ENCODE peak calls at places on chromosomes 1 and 21, in four cellular contexts. One of them, this sample, is unnamed.
A peak's percentile ranks its signal among the peaks of the same experiment; 100 is the strongest.

GRCh38 chr1:109193653-109194590 is 19.8 kb upstream of the SARS1 start:
- DNase-seq in CD8-positive, alpha-beta T cell: peak; percentile 51
- DNase-seq in left ventricle myocardium inferior: no peak
- DNase-seq in cardiac muscle cell: no peak
- DNase-seq in this sample: no peak

GRCh38 chr1:226569879-226570547 is 21.4 kb downstream of the STUM start:
- DNase-seq in CD8-positive, alpha-beta T cell: peak; percentile 36
- DNase-seq in left ventricle myocardium inferior: no peak
- DNase-seq in cardiac muscle cell: peak; percentile 61
- DNase-seq in this sample: no peak

GRCh38 chr1:223496883-223497282 is 103.7 kb downstream of the CCDC185 start:
- DNase-seq in CD8-positive, alpha-beta T cell: no peak
- DNase-seq in left ventricle myocardium inferior: no peak
- DNase-seq in cardiac muscle cell: no peak
- DNase-seq in this sample: no peak

GRCh38 chr1:31064115-31064514 is 1.4 kb downstream of the PUM1 start:
- DNase-seq in CD8-positive, alpha-beta T cell: no peak
- DNase-seq in left ventricle myocardium inferior: no peak
- DNase-seq in cardiac muscle cell: no peak
- DNase-seq in this sample: no peak

GRCh38 chr1:166479052-166479631 is 312.3 kb upstream of the FAM78B start:
- DNase-seq in CD8-positive, alpha-beta T cell: peak; percentile 37
- DNase-seq in left ventricle myocardium inferior: peak; percentile 21
- DNase-seq in cardiac muscle cell: peak; percentile 68
- DNase-seq in this sample: peak; percentile 41

GRCh38 chr1:73205294-73205973 is 923.1 kb upstream of the NEGR1 start:
- DNase-seq in CD8-positive, alpha-beta T cell: no peak
- DNase-seq in left ventricle myocardium inferior: no peak
- DNase-seq in cardiac muscle cell: peak; percentile 5
- DNase-seq in this sample: no peak

GRCh38 chr1:111904478-111905218 is 84.8 kb downstream of the KCND3 start:
- DNase-seq in CD8-positive, alpha-beta T cell: no peak
- DNase-seq in left ventricle myocardium inferior: peak; percentile 38
- DNase-seq in cardiac muscle cell: peak; percentile 59
- DNase-seq in this sample: no peak

GRCh38 chr1:201732351-201732750 is 96.6 kb upstream of the IPO9 start:
- DNase-seq in CD8-positive, alpha-beta T cell: no peak
- DNase-seq in left ventricle myocardium inferior: no peak
- DNase-seq in cardiac muscle cell: peak; percentile 66
- DNase-seq in this sample: no peak

GRCh38 chr21:17613242-17613676 is 558 bp upstream of the BTG3 start:
- DNase-seq in CD8-positive, alpha-beta T cell: no peak
- DNase-seq in left ventricle myocardium inferior: no peak
- DNase-seq in cardiac muscle cell: no peak
- DNase-seq in this sample: no peak

GRCh38 chr1:176196728-176197127 is 10.4 kb downstream of the COP1 start:
- DNase-seq in CD8-positive, alpha-beta T cell: no peak
- DNase-seq in left ventricle myocardium inferior: no peak
- DNase-seq in cardiac muscle cell: no peak
- DNase-seq in this sample: no peak

GRCh38 chr1:12587981-12588620 is 29.9 kb downstream of the DHRS3 start:
- DNase-seq in CD8-positive, alpha-beta T cell: no peak
- DNase-seq in left ventricle myocardium inferior: no peak
- DNase-seq in cardiac muscle cell: no peak
- DNase-seq in this sample: no peak

GRCh38 chr1:61563611-61564010 is 161.3 kb downstream of the TM2D1 start:
- DNase-seq in CD8-positive, alpha-beta T cell: no peak
- DNase-seq in left ventricle myocardium inferior: no peak
- DNase-seq in cardiac muscle cell: no peak
- DNase-seq in this sample: no peak

GRCh38 chr1:215425135-215425534 is 142.0 kb upstream of the KCTD3 start:
- DNase-seq in CD8-positive, alpha-beta T cell: no peak
- DNase-seq in left ventricle myocardium inferior: no peak
- DNase-seq in cardiac muscle cell: no peak
- DNase-seq in this sample: no peak

GRCh38 chr1:227780101-227781044 is 35.1 kb upstream of the PRSS38 start:
- DNase-seq in CD8-positive, alpha-beta T cell: no peak
- DNase-seq in left ventricle myocardium inferior: no peak
- DNase-seq in cardiac muscle cell: no peak
- DNase-seq in this sample: no peak

GRCh38 chr1:94514095-94514727 is 27.3 kb downstream of the F3 start:
- DNase-seq in CD8-positive, alpha-beta T cell: no peak
- DNase-seq in left ventricle myocardium inferior: no peak
- DNase-seq in cardiac muscle cell: peak; percentile 65
- DNase-seq in this sample: no peak

GRCh38 chr1:54777431-54777830 is 13.1 kb upstream of the PARS2 start:
- DNase-seq in CD8-positive, alpha-beta T cell: no peak
- DNase-seq in left ventricle myocardium inferior: no peak
- DNase-seq in cardiac muscle cell: no peak
- DNase-seq in this sample: no peak

GRCh38 chr1:214135886-214136285 is 145.1 kb upstream of the SMYD2 start:
- DNase-seq in CD8-positive, alpha-beta T cell: no peak
- DNase-seq in left ventricle myocardium inferior: no peak
- DNase-seq in cardiac muscle cell: no peak
- DNase-seq in this sample: no peak

GRCh38 chr1:66168919-66169725 is 364.8 kb upstream of the SGIP1 start:
- DNase-seq in CD8-positive, alpha-beta T cell: peak; percentile 5
- DNase-seq in left ventricle myocardium inferior: no peak
- DNase-seq in cardiac muscle cell: peak; percentile 18
- DNase-seq in this sample: no peak

GRCh38 chr21:27647401-27647800 is 680.5 kb upstream of the ADAMTS5 start:
- DNase-seq in CD8-positive, alpha-beta T cell: no peak
- DNase-seq in left ventricle myocardium inferior: no peak
- DNase-seq in cardiac muscle cell: no peak
- DNase-seq in this sample: no peak

GRCh38 chr1:33985656-33986055 is 121.8 kb downstream of the HMGB4 start:
- DNase-seq in CD8-positive, alpha-beta T cell: no peak
- DNase-seq in left ventricle myocardium inferior: no peak
- DNase-seq in cardiac muscle cell: no peak
- DNase-seq in this sample: no peak

GRCh38 chr21:36747114-36747814 is 48.3 kb downstream of the SIM2 start:
- DNase-seq in CD8-positive, alpha-beta T cell: no peak
- DNase-seq in left ventricle myocardium inferior: peak; percentile 23
- DNase-seq in cardiac muscle cell: peak; percentile 1
- DNase-seq in this sample: no peak

GRCh38 chr1:21622466-21623315 is 46.5 kb downstream of the RAP1GAP start:
- DNase-seq in CD8-positive, alpha-beta T cell: peak; percentile 31
- DNase-seq in left ventricle myocardium inferior: peak; percentile 23
- DNase-seq in cardiac muscle cell: peak; percentile 86
- DNase-seq in this sample: peak; percentile 2

GRCh38 chr1:21623411-21623961 is 45.7 kb downstream of the RAP1GAP start:
- DNase-seq in CD8-positive, alpha-beta T cell: no peak
- DNase-seq in left ventricle myocardium inferior: no peak
- DNase-seq in cardiac muscle cell: no peak
- DNase-seq in this sample: no peak

GRCh38 chr1:21620461-21620860 is 48.7 kb downstream of the RAP1GAP start:
- DNase-seq in CD8-positive, alpha-beta T cell: no peak
- DNase-seq in left ventricle myocardium inferior: no peak
- DNase-seq in cardiac muscle cell: no peak
- DNase-seq in this sample: no peak

GRCh38 chr1:21621051-21621450 is 48.1 kb downstream of the RAP1GAP start:
- DNase-seq in CD8-positive, alpha-beta T cell: no peak
- DNase-seq in left ventricle myocardium inferior: no peak
- DNase-seq in cardiac muscle cell: no peak
- DNase-seq in this sample: no peak

DNA sequence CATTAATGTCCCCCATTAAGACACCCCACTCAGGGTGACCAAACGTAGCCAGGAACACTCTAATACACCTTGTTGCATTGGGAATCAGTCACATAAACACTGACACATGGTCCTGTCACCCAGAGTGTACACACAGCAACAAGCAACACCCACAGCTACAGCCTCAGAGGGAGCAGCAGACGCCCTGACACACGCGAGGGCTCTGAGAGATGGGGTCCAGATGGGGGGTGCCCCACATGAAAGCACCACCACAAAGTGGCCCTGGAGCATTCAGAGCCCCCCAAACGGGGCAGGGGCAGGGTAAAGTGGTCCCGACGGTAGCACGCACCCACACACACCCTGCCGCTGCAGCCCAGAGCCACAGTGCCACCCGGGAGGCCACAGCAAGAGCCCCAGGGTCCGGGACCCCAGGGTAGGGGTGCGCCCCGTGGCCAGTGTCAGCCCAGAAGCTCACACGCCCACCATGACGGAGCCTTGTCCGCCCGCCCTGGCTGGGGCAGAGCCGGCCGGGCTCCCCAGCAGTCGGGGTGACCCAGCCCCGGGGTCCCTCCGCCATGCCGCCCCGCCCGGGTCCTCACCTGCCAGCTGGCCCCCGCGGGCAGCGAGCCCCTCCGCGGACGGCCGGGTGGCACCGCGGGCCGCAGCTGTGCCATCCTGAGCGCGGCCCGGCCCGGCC is 47.3 kb downstream of the RAP1GAP start:
- DNase-seq in CD8-positive, alpha-beta T cell: no peak
- DNase-seq in left ventricle myocardium inferior: no peak
- DNase-seq in cardiac muscle cell: no peak
- DNase-seq in this sample: no peak
- H3K4me3 ChIP-seq in CD8-positive, alpha-beta T cell: no peak overlapping the region
- H3K4me3 ChIP-seq in left ventricle myocardium inferior: peak overlapping the region; percentile 49
- H3K4me3 ChIP-seq in cardiac muscle cell: peak overlapping the region; percentile 33
- H3K4me3 ChIP-seq in this sample: no peak overlapping the region

DNA sequence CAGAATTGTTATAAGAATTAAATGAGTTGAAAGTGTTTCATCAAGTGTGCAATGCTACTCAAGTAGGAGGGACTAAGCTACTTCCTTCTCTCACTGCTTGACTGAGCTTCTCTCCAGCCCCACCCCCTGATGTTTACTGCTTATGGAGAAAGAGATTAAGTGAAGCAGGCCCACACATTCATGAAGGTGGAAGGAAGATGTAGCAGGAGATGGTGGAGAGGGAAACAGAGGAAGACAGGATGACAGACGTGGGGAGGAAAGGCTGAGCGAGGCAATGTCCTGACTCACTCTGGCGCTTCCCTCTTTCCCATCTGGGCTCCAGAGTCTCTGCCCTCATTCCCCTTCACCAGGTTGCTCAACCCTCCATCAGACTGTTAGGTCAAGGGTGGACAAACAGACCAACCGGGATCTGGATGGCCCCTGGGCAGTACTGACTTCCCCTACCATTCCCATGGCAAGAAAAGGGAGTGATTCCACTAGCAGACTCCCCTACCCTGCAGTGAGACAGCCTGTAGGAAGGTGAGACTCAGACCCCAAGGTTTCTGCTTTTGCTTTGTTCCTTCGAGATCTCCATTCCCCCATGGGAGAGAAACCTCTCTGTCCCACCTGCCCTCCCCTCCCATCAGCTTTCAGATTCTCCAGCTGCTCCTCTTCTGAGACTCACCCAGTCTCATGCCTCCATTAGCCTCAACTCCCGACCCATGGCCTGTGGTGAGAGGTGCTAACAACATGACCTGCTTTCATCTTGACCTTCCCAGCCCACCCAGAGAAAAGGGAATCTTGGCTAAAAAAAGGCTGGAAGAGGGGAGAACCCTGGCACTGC is 3.1 kb upstream of the ARHGEF2 start:
- DNase-seq in CD8-positive, alpha-beta T cell: peak; percentile 44
- DNase-seq in left ventricle myocardium inferior: no peak
- DNase-seq in cardiac muscle cell: no peak
- DNase-seq in this sample: no peak
- H3K4me1 ChIP-seq in CD8-positive, alpha-beta T cell: peaks cover 55% of the 10 kb centered on the region
- H3K4me1 ChIP-seq in left ventricle myocardium inferior: peaks cover 84% of the 10 kb centered on the region
- H3K4me1 ChIP-seq in cardiac muscle cell: peaks cover 28% of the 10 kb centered on the region
- H3K4me1 ChIP-seq in this sample: peaks cover 36% of the 10 kb centered on the region

DNA sequence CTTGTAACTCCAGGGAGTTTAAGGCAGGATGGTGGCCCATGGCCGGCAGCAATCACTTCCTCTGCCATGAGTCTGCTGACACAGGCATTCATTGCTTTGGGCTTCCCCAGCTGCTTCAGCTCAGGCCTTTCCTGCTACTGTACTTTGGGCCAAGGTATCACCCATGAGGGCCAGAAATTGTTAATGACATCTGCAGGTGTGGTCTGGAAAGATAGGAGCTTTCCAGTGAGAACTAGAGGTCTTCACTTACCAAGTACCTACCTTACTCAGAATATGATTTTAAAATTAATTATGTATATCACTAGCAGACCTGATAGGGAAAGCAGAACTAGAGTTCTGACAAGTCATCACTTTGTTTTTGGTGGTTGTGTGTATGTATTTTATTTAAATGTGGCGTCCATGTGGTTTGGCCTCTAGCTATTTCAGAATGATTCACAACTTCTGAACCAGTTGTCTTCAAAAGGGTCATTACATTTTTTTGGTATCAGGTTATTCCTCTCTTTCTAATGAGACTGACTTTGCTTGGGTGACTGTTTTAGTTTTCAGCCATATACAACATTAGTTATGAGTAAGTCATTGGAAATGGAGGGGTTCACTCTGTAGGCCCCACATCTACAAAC is 2.7 kb downstream of the RGL1 start:
- DNase-seq in CD8-positive, alpha-beta T cell: no peak
- DNase-seq in left ventricle myocardium inferior: peak; percentile 35
- DNase-seq in cardiac muscle cell: no peak
- DNase-seq in this sample: no peak
- H3K4me3 ChIP-seq in CD8-positive, alpha-beta T cell: no peak overlapping the region
- H3K4me3 ChIP-seq in left ventricle myocardium inferior: peak overlapping the region; percentile 76
- H3K4me3 ChIP-seq in cardiac muscle cell: no peak overlapping the region
- H3K4me3 ChIP-seq in this sample: no peak overlapping the region

GRCh38 chr1:39272791-39273071 is 68.2 kb downstream of the MACF1 start:
- DNase-seq in CD8-positive, alpha-beta T cell: no peak
- DNase-seq in left ventricle myocardium inferior: no peak
- DNase-seq in cardiac muscle cell: no peak
- DNase-seq in this sample: no peak
- H3K4me1 ChIP-seq in CD8-positive, alpha-beta T cell: peaks cover 11% of the 10 kb centered on the region
- H3K4me1 ChIP-seq in left ventricle myocardium inferior: peaks cover 75% of the 10 kb centered on the region
- H3K4me1 ChIP-seq in cardiac muscle cell: peaks cover 32% of the 10 kb centered on the region
- H3K4me1 ChIP-seq in this sample: peaks cover 35% of the 10 kb centered on the region

DNA sequence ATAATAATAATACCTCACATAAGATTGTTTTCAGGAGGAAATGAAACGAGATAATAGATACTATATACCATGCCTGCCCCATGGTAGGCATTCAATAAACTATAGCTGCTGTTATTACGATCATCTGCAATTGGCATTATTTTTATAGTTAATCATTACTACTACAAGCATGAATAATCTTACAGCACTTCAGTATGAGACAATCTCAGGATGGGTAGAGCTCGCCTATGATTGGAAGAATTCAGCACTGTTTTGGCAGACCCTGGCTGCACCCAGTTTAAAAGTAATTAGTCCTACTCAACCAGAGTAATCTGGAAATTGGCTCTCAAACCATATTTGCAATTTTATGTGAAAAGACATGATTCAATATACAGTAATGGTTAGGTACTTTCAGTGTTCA is 105.0 kb upstream of the DPYD start:
- DNase-seq in CD8-positive, alpha-beta T cell: no peak
- DNase-seq in left ventricle myocardium inferior: no peak
- DNase-seq in cardiac muscle cell: no peak
- DNase-seq in this sample: no peak
- H3K4me3 ChIP-seq in CD8-positive, alpha-beta T cell: no peak overlapping the region
- H3K4me3 ChIP-seq in left ventricle myocardium inferior: no peak overlapping the region
- H3K4me3 ChIP-seq in cardiac muscle cell: no peak overlapping the region
- H3K4me3 ChIP-seq in this sample: no peak overlapping the region

GRCh38 chr1:8153961-8154360 is 127.9 kb upstream of the ERRFI1 start:
- DNase-seq in CD8-positive, alpha-beta T cell: no peak
- DNase-seq in left ventricle myocardium inferior: no peak
- DNase-seq in cardiac muscle cell: no peak
- DNase-seq in this sample: no peak
- H3K4me1 ChIP-seq in CD8-positive, alpha-beta T cell: peaks cover 51% of the 10 kb centered on the region
- H3K4me1 ChIP-seq in left ventricle myocardium inferior: no peaks in the 10 kb centered on the region
- H3K4me1 ChIP-seq in cardiac muscle cell: peaks cover 11% of the 10 kb centered on the region
- H3K4me1 ChIP-seq in this sample: peaks cover 20% of the 10 kb centered on the region

GRCh38 chr1:42302034-42302433 is 33.0 kb downstream of the FOXJ3 start:
- DNase-seq in CD8-positive, alpha-beta T cell: no peak
- DNase-seq in left ventricle myocardium inferior: no peak
- DNase-seq in cardiac muscle cell: no peak
- DNase-seq in this sample: no peak
- H3K4me3 ChIP-seq in CD8-positive, alpha-beta T cell: no peak overlapping the region
- H3K4me3 ChIP-seq in left ventricle myocardium inferior: no peak overlapping the region
- H3K4me3 ChIP-seq in cardiac muscle cell: no peak overlapping the region
- H3K4me3 ChIP-seq in this sample: no peak overlapping the region

GRCh38 chr1:165187020-165187628 is 169.4 kb downstream of the LMX1A start:
- DNase-seq in CD8-positive, alpha-beta T cell: no peak
- DNase-seq in left ventricle myocardium inferior: no peak
- DNase-seq in cardiac muscle cell: peak; percentile 46
- DNase-seq in this sample: no peak
- H3K4me1 ChIP-seq in CD8-positive, alpha-beta T cell: no peaks in the 10 kb centered on the region
- H3K4me1 ChIP-seq in left ventricle myocardium inferior: no peaks in the 10 kb centered on the region
- H3K4me1 ChIP-seq in cardiac muscle cell: no peaks in the 10 kb centered on the region
- H3K4me1 ChIP-seq in this sample: no peaks in the 10 kb centered on the region

This sample was measured in effector memory CD4-positive, alpha-beta T cell.